ENCODE peak calls at places on chromosomes 7 and 10, in nine cellular contexts. B is tibial nerve; M is stimulated activated effector memory CD8-positive, alpha-beta T cell treated with anti-CD3 and anti-CD28 coated beads, Interleukin-12 subunit alpha, Interleukin-12 subunit beta, amount 100 ng/mL, for 72 hours; P is heart left ventricle; F is activated CD8-positive, alpha-beta memory T cell treated with anti-CD3 and anti-CD28 coated beads, Interleukin-2, amount 50 U/mL, for 48 hours; W is stimulated activated naive CD8-positive, alpha-beta T cell treated with anti-CD3 and anti-CD28 coated beads, Interleukin-15, amount 100 ng/mL, for 72 hours; E is RWPE1; U is adipocyte; N is NCI-H1105 treated with DMSO at 0.1 percent for 48 hours. X is an unnamed sample.

GRCh38 chr10:51700228-51700835 is 937 bp upstream of the CSTF2T start:
- DNase-seq in B (peak; percentile 40), N (no peak), M (no peak), W (no peak), F (no peak), P (no peak), U (peak; percentile 50), E (peak; percentile 5), X (no peak)

GRCh38 chr7:77658928-77659327 is 37.3 kb upstream of the RSBN1L start:
- DNase-seq in U (no peak), P (no peak), E (no peak), B (no peak), N (no peak), F (no peak), M (no peak), W (no peak), X (no peak)

GRCh38 chr7:156236936-156237599 is 403.5 kb upstream of the RNF32 start:
- DNase-seq in N (no peak), U (no peak), E (no peak), F (peak; percentile 35), W (no peak), M (no peak), P (no peak), B (no peak), X (no peak)

GRCh38 chr10:108556176-108556575 is 1367.1 kb downstream of the XPNPEP1 start:
- DNase-seq in B (no peak), M (no peak), U (peak; percentile 21), W (no peak), E (no peak), F (no peak), N (no peak), P (no peak), X (no peak)

GRCh38 chr10:116845823-116846222 is 3.5 kb upstream of the ENO4 start:
- DNase-seq in B (no peak), M (no peak), N (no peak), W (no peak), F (no peak), U (no peak), E (no peak), P (no peak), X (no peak)

GRCh38 chr10:15200626-15201025 is 32.1 kb upstream of the NMT2 start:
- DNase-seq in U (peak; percentile 80), B (no peak), F (no peak), W (no peak), M (no peak), P (no peak), E (peak; percentile 87), N (no peak), X (no peak)

GRCh38 chr10:3233486-3233990 is 61.0 kb upstream of the PITRM1 start:
- DNase-seq in M (no peak), B (no peak), P (no peak), N (no peak), E (no peak), U (no peak), W (no peak), F (no peak), X (no peak)

GRCh38 chr7:47536705-47537611 is 45.0 kb downstream of the TNS3 start:
- DNase-seq in P (peak; percentile 63), N (no peak), E (peak; percentile 67), F (no peak), M (no peak), W (no peak), U (peak; percentile 97), B (peak; percentile 45), X (peak; percentile 82)

GRCh38 chr10:124734311-124735166 is 9.6 kb downstream of the FAM53B start:
- DNase-seq in W (no peak), E (no peak), P (no peak), F (no peak), M (no peak), B (no peak), N (no peak), U (no peak), X (no peak)